ENCODE peak calls at places on chromosome 4, in eight cellular contexts. C is A549, L is Peyer's patch, M is prostate gland, X is tibial nerve, S is spleen, W is right lobe of liver, T is uterus. E is an unnamed sample. For H3K9me3 and H3K4me1, the result is how much of the 10 kb centered on the place peaks cover.

GRCh38 chr4:134470544-134470943 is 269.0 kb upstream of the PABPC4L start:
- DNase-seq in C (no peak), L (no peak), M (peak), X (no peak), S (no peak), W (no peak), T (no peak), E (no peak)

GRCh38 chr4:105613326-105613725 is 60.9 kb downstream of the ARHGEF38 start:
- DNase-seq in C (no peak), L (no peak), M (peak), X (no peak), S (no peak), W (no peak), T (no peak), E (no peak)

GRCh38 chr4:37827030-37827705 is 682 bp downstream of the PGM2 start:
- DNase-seq in C (peak), L (no peak), M (peak), X (no peak), S (no peak), W (no peak), T (peak), E (no peak)

GRCh38 chr4:1593458-1593857 is 90.7 kb downstream of the FAM53A start:
- DNase-seq in C (no peak), L (no peak), M (no peak), X (no peak), S (peak), W (peak), T (no peak), E (no peak)

GRCh38 chr4:40687676-40688389 is 58.2 kb upstream of the RBM47 start:
- DNase-seq in C (no peak), L (no peak), M (no peak), X (no peak), S (no peak), W (no peak), T (no peak), E (no peak)

GRCh38 chr4:175998782-175999181 is 66.9 kb upstream of the WDR17 start:
- DNase-seq in C (no peak), L (no peak), M (no peak), X (no peak), S (no peak), W (no peak), T (no peak), E (no peak)

GRCh38 chr4:82268826-82269193 is 105.0 kb downstream of the HNRNPD start:
- DNase-seq in C (no peak), L (no peak), M (no peak), X (no peak), S (no peak), W (no peak), T (no peak), E (no peak)

GRCh38 chr4:55367084-55367722 is 21.2 kb downstream of the SRD5A3 start:
- DNase-seq in C (no peak), L (no peak), M (no peak), X (no peak), S (no peak), W (no peak), T (no peak), E (no peak)

GRCh38 chr4:13921805-13922204 is 294.3 kb upstream of the BOD1L1 start:
- DNase-seq in C (no peak), L (no peak), M (no peak), X (no peak), S (no peak), W (no peak), T (no peak), E (no peak)

GRCh38 chr4:112296949-112297483 is at the start of gene ALPK1:
- DNase-seq in C (peak), L (no peak), M (peak), X (peak), S (no peak), W (no peak), T (peak), E (no peak)

GRCh38 chr4:13170131-13170530 is 314.0 kb downstream of the RAB28 start:
- DNase-seq in C (no peak), L (no peak), M (no peak), X (no peak), S (no peak), W (no peak), T (no peak), E (no peak)

GRCh38 chr4:28250646-28251045 is 1390.0 kb downstream of the STIM2 start:
- DNase-seq in C (no peak), L (no peak), M (no peak), X (no peak), S (no peak), W (no peak), T (no peak), E (no peak)

GRCh38 chr4:10584042-10584441 is 100.5 kb downstream of the CLNK start:
- DNase-seq in C (no peak), L (no peak), M (no peak), X (peak), S (no peak), W (peak), T (no peak), E (no peak)

GRCh38 chr4:16820304-16820703 is 78.1 kb downstream of the LDB2 start:
- DNase-seq in C (no peak), L (no peak), M (no peak), X (no peak), S (no peak), W (no peak), T (peak), E (no peak)

GRCh38 chr4:38254825-38255224 is 294.6 kb downstream of the PTTG2 start:
- DNase-seq in C (no peak), L (no peak), M (no peak), X (no peak), S (no peak), W (no peak), T (no peak), E (no peak)

GRCh38 chr4:155353923-155354540 is 22.7 kb downstream of the MAP9 start:
- DNase-seq in C (peak), L (peak), M (no peak), X (peak), S (peak), W (peak), T (peak), E (no peak)

GRCh38 chr4:8176547-8177399 is 18.2 kb upstream of the ABLIM2 start:
- DNase-seq in C (peak), L (no peak), M (no peak), X (no peak), S (peak), W (peak), T (no peak), E (no peak)

GRCh38 chr4:99808260-99808857 is 8.3 kb upstream of the DAPP1 start:
- DNase-seq in C (peak), L (peak), M (peak), X (peak), S (peak), W (peak), T (no peak), E (no peak)

GRCh38 chr4:152485726-152486276 is 50.1 kb downstream of the FBXW7 start:
- DNase-seq in C (peak), L (no peak), M (no peak), X (no peak), S (no peak), W (no peak), T (no peak), E (no peak)

GRCh38 chr4:26094911-26095310 is 180.9 kb downstream of the SMIM20 start:
- DNase-seq in C (no peak), L (no peak), M (no peak), X (no peak), S (no peak), W (no peak), T (no peak), E (no peak)
- H3K9me3 ChIP-seq in C (under half), L (under half), M (under half), X (under half), S (under half), W (under half), T (under half), E (under half)

DNA sequence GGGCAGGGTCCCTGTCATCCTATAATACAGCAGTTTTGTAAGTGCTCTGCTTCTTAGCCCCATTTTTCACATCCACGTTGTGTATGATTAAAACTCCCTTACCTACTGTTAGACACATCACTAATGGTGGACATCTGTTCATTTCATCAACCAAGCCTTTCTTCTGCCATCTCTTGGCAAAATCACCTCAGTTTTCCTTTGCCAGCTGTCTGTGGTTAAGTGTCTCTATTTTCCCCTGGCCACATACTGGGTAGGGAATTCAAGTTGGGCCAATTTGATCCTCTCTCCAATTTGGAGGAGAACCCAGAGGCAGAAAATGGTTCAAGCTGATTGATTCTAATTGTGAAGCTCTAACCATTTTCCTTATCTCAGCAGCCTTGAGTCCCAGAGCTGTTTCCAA is 436.1 kb downstream of the PCDH7 start:
- DNase-seq in C (no peak), L (no peak), M (no peak), X (no peak), S (no peak), W (no peak), T (no peak), E (no peak)
- TF ChIP-seq POLR2A in C (no peak), L (no peak), M (no peak), X (no peak), S (no peak), W (no peak), T (no peak), E (no peak)

GRCh38 chr4:119207051-119207450 is 5.5 kb upstream of the USP53 start:
- DNase-seq in C (no peak), L (no peak), M (no peak), X (no peak), S (no peak), W (no peak), T (no peak), E (no peak)
- H3K4me1 ChIP-seq in C (under half), L (under half), M (under half), X (under half), S (under half), W (under half), T (under half), E (under half)

DNA sequence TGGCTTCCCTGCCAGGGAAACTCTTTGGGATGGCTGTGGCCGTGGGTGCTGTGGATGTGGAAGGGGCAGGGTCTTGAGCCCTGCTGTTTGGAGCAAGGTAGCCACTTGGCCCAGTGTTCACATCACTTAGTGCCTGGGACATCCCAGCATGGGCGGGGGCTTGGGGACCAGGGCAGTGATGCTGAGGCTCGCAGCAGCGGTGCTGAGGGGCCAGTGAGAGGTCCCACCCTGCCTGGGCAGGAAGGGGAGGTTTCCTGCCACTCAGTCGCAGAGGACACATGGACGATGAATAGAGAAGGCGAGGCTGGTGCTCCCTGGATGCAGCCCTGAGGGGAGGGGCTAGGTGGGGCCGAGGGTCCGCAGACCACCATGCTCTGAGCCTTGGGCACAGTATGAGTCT is 25.7 kb downstream of the DOK7 start:
- DNase-seq in C (no peak), L (no peak), M (no peak), X (no peak), S (no peak), W (no peak), T (no peak), E (no peak)
- H3K9me3 ChIP-seq in C (under half), L (under half), M (under half), X (under half), S (under half), W (under half), T (under half), E (under half)

DNA sequence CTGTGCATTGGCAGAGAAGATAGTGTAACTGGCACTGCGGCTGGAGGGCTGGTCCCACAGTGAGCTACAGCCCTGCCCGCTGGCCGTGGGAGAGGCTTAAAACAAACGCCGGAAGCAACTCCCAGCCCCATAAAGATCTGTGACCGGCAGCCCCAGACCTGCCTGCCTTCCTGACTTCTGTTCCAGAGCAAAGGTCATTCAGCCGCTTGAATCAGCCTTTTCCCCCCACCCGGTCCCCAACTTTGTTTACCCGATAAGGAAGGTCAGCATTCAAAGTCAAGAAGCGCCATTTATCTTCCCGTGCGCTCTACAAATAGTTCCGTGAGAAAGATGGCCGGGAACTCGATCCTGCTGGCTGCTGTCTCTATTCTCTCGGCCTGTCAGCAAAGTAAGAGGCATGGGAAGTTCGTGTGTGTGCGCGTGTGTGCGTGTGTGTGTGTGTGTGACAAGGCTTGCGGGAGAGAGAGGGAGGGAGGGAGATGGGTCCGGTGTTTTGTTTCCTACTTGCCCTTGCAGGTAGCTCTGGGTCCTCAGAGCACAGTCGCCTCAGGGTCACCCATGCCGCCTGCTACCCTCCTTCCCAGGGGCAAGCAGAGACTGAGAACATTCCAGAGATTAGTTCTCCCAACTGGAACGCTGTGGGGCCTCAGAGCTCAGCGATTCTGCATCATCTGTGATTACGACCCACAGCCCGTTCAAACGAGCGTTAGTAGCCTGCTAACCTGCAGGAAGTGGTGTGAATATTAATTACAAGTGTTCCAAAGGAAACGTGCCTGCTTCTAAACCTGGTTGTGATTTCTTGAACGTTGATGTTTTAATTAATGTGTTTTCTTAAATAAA is at the start of gene MGST2:
- DNase-seq in C (peak), L (peak), M (peak), X (peak), S (peak), W (peak), T (peak), E (no peak)
- TF ChIP-seq POLR2A in C (peak), L (peak), M (peak), X (no peak), S (no peak), W (peak), T (no peak), E (no peak)

DNA sequence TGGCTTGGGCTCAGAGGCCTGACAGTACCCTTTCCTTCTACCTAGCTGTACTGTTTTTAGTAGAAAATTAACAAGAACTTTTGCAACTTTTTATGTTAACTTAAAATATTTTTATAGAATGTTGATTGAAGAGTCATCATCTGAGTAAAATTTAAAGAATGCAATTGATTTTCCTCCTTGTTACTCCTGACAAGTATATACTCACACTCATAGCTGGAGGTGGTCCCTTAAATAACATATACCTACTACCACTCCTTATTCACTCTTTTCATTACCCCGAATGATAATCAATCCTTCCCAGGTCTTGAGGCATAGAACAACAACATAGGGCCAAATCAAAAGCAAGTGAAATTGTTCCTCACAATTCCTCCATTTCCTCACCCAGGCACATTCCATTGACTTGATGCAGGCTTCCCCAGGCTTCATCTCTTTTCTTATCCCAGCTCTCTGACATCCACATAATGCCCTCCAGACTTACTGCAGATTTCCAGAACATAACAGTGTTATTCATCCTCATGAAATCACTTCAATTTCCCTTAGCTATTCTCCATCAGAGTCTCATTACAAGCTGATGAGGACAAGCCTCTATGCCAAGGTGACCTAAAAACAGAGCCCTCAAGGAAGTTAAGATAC is 73.2 kb upstream of the ANXA10 start:
- DNase-seq in C (no peak), L (no peak), M (no peak), X (no peak), S (no peak), W (no peak), T (no peak), E (no peak)
- H3K4me1 ChIP-seq in C (under half), L (under half), M (under half), X (under half), S (under half), W (under half), T (under half), E (under half)

DNA sequence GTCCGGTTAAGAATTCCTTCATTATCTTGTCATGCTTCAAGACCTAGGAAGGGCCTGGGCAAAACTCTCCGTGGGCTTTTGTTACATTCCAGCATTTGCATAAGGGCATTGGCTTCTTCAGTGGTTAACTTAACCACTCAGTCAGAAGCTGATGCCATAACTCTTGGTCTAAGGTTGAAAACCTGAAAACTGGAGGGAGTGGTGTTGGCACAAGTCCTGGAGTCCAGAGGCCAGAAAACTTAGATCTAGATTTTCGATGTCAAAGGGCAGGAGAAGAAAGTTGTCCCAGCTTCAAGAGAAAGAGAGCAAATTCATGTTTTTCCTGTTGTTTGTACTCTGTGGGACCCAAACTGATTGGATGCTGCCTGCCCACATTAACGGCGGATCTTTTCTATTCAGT is 86.6 kb upstream of the GC start:
- DNase-seq in C (no peak), L (no peak), M (no peak), X (no peak), S (no peak), W (no peak), T (no peak), E (no peak)
- H3K9me3 ChIP-seq in C (under half), L (under half), M (under half), X (under half), S (under half), W (under half), T (under half), E (under half)

DNA sequence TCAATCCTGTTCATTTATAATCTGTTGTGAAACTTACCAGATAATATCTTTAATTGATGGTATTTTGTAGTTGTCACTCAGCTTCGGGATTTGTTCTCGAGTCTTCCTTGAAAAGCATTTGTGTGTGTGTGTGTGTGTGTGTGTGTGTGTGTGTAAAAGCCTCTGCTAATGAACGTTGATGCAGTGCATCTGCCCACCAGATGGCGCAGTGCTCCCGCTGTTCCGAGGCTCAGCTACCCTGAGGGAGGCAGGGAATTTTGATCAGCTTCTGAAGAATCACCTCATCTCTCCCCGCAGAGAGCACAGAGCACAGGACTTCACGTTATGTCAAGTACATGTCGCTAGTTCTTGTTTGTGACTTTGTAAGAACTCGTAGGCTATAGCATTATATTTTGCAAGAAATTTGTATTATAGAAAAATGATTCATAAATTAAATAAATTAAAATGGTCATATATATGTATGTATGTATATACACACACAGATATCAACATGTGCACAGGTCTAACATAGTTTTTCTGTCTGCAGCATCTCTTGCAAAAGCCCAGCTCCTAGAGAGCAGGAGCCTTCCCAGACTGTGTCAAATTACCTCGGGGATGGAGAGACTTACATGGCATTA is 316.7 kb upstream of the IGFBP7 start:
- DNase-seq in C (peak), L (peak), M (peak), X (peak), S (no peak), W (peak), T (no peak), E (no peak)
- TF ChIP-seq POLR2A in C (no peak), L (no peak), M (no peak), X (no peak), S (no peak), W (no peak), T (no peak), E (no peak)

E was measured in vagina.